ENCODE peak calls at places on chromosomes 4 and X, in nine cellular contexts. P is Karpas-422; Z is GM23338; V is H54; C is activated naive CD4-positive, alpha-beta T cell treated with anti-CD3 and anti-CD28 coated beads, Interleukin-2, amount 10 ng/mL, durations not matched to agents 7 days and 5 days; I is LNCaP clone FGC; D is ovary; W is endodermal cell; T is left colon. O is an unnamed sample.
A peak's percentile ranks its signal among the peaks of the same experiment; 100 is the strongest.

GRCh38 chr4:54498661-54499111 is 159.1 kb upstream of the KIT start:
- DNase-seq in P (no peak), Z (peak; percentile 8), V (peak; percentile 22), C (no peak), I (no peak), D (no peak), W (no peak), T (no peak), O (no peak)

GRCh38 chr4:183082053-183082452 is 17.0 kb upstream of the WWC2 start:
- DNase-seq in P (no peak), Z (no peak), V (no peak), C (no peak), I (no peak), D (no peak), W (no peak), T (no peak), O (no peak)

GRCh38 chr4:70559216-70559830 is 32.7 kb upstream of the AMBN start:
- DNase-seq in P (peak; percentile 79), Z (peak; percentile 74), V (peak; percentile 2), C (peak; percentile 55), I (peak; percentile 34), D (peak; percentile 20), W (peak; percentile 79), T (no peak), O (peak; percentile 52)

GRCh38 chr4:52659016-52659721 is at the start of gene USP46:
- DNase-seq in P (peak; percentile 85), Z (peak; percentile 79), V (peak; percentile 53), C (peak; percentile 61), I (no peak), D (peak; percentile 82), W (peak; percentile 88), T (peak; percentile 69), O (peak; percentile 53)

GRCh38 chr4:139675156-139675555 is 9.5 kb downstream of the MGST2 start:
- DNase-seq in P (peak; percentile 88), Z (no peak), V (no peak), C (no peak), I (no peak), D (no peak), W (no peak), T (no peak), O (no peak)

GRCh38 chrX:19152762-19153161 is 30.5 kb upstream of the ADGRG2 start:
- DNase-seq in P (no peak), Z (no peak), V (peak; percentile 9), C (no peak), I (no peak), D (no peak), W (no peak), T (no peak), O (no peak)

GRCh38 chr4:139844057-139844456 is 178.4 kb downstream of the MGST2 start:
- DNase-seq in P (no peak), Z (no peak), V (no peak), C (no peak), I (no peak), D (no peak), W (no peak), T (no peak), O (no peak)

GRCh38 chrX:10536744-10537143 is 83.6 kb downstream of the MID1 start:
- DNase-seq in P (no peak), Z (no peak), V (no peak), C (no peak), I (no peak), D (no peak), W (no peak), T (no peak), O (no peak)

GRCh38 chrX:119235872-119236598 is at the start of gene PGRMC1:
- DNase-seq in P (peak; percentile 90), Z (peak; percentile 87), V (peak; percentile 60), C (peak; percentile 86), I (no peak), D (peak; percentile 83), W (peak; percentile 89), T (peak; percentile 81), O (peak; percentile 83)

GRCh38 chr4:72340803-72341431 is 228.1 kb downstream of the ADAMTS3 start:
- DNase-seq in P (no peak), Z (peak; percentile 22), V (no peak), C (no peak), I (no peak), D (no peak), W (no peak), T (no peak), O (no peak)

GRCh38 chrX:40249582-40249981 is 151.8 kb upstream of the BCOR start:
- DNase-seq in P (no peak), Z (no peak), V (no peak), C (no peak), I (no peak), D (no peak), W (no peak), T (no peak), O (no peak)

GRCh38 chrX:1093112-1093511 is 119.3 kb downstream of the CRLF2 start:
- DNase-seq in P (no peak), Z (no peak), V (no peak), C (peak; percentile 81), I (no peak), D (no peak), W (no peak), T (no peak), O (no peak)

O was measured in DND-41.